ENCODE peak calls at places on chromosomes 16 and 17, in six cellular contexts. One of them, this sample, is unnamed. For H3K4me1 and H3K36me3, the result is how much of the 10 kb centered on the place peaks cover.

GRCh38 chr16:4358831-4359561 is 7.9 kb upstream of the PAM16 start:
- DNase-seq in neuronal stem cell: peak
- DNase-seq in left ventricle myocardium inferior: peak
- DNase-seq in prostate gland: no peak
- DNase-seq in IMR-90: no peak
- DNase-seq in naive thymus-derived CD4-positive, alpha-beta T cell: peak
- DNase-seq in this sample: peak

GRCh38 chr16:78953526-78953925 is 647.0 kb downstream of the MAF start:
- DNase-seq in neuronal stem cell: no peak
- DNase-seq in IMR-90: no peak
- DNase-seq in naive thymus-derived CD4-positive, alpha-beta T cell: no peak
- DNase-seq in prostate gland: no peak
- DNase-seq in left ventricle myocardium inferior: no peak
- DNase-seq in this sample: no peak

GRCh38 chr17:15350777-15351486 is 9.5 kb upstream of the TEKT3 start:
- DNase-seq in prostate gland: peak
- DNase-seq in left ventricle myocardium inferior: no peak
- DNase-seq in naive thymus-derived CD4-positive, alpha-beta T cell: no peak
- DNase-seq in IMR-90: no peak
- DNase-seq in neuronal stem cell: no peak
- DNase-seq in this sample: no peak

GRCh38 chr17:77560417-77560816 is 398.1 kb upstream of the TNRC6C start:
- DNase-seq in prostate gland: no peak
- DNase-seq in IMR-90: no peak
- DNase-seq in neuronal stem cell: no peak
- DNase-seq in naive thymus-derived CD4-positive, alpha-beta T cell: no peak
- DNase-seq in left ventricle myocardium inferior: no peak
- DNase-seq in this sample: no peak

GRCh38 chr16:85491798-85492616 is 121.1 kb upstream of the GSE1 start:
- DNase-seq in left ventricle myocardium inferior: peak
- DNase-seq in IMR-90: no peak
- DNase-seq in naive thymus-derived CD4-positive, alpha-beta T cell: no peak
- DNase-seq in neuronal stem cell: no peak
- DNase-seq in prostate gland: peak
- DNase-seq in this sample: no peak

GRCh38 chr17:20257008-20257407 is 210.3 kb downstream of the LGALS9B start:
- DNase-seq in neuronal stem cell: no peak
- DNase-seq in left ventricle myocardium inferior: no peak
- DNase-seq in naive thymus-derived CD4-positive, alpha-beta T cell: no peak
- DNase-seq in IMR-90: no peak
- DNase-seq in prostate gland: no peak
- DNase-seq in this sample: no peak

GRCh38 chr16:19130852-19131808 is 17.4 kb downstream of the ITPRIPL2 start:
- DNase-seq in IMR-90: peak
- DNase-seq in naive thymus-derived CD4-positive, alpha-beta T cell: no peak
- DNase-seq in neuronal stem cell: no peak
- DNase-seq in left ventricle myocardium inferior: peak
- DNase-seq in prostate gland: peak
- DNase-seq in this sample: no peak

GRCh38 chr17:45131294-45131615 is 1.1 kb downstream of the PLCD3 start:
- DNase-seq in neuronal stem cell: no peak
- DNase-seq in prostate gland: no peak
- DNase-seq in naive thymus-derived CD4-positive, alpha-beta T cell: no peak
- DNase-seq in IMR-90: no peak
- DNase-seq in left ventricle myocardium inferior: no peak
- DNase-seq in this sample: no peak

GRCh38 chr16:27233731-27234130 is 30.4 kb downstream of the KDM8 start:
- DNase-seq in prostate gland: no peak
- DNase-seq in left ventricle myocardium inferior: no peak
- DNase-seq in IMR-90: no peak
- DNase-seq in neuronal stem cell: no peak
- DNase-seq in naive thymus-derived CD4-positive, alpha-beta T cell: no peak
- DNase-seq in this sample: no peak

GRCh38 chr16:90027611-90028010 is 8.4 kb upstream of the DBNDD1 start:
- DNase-seq in left ventricle myocardium inferior: no peak
- DNase-seq in naive thymus-derived CD4-positive, alpha-beta T cell: no peak
- DNase-seq in IMR-90: no peak
- DNase-seq in prostate gland: no peak
- DNase-seq in neuronal stem cell: no peak
- DNase-seq in this sample: no peak

GRCh38 chr17:77721823-77722160 is 236.7 kb upstream of the TNRC6C start:
- DNase-seq in prostate gland: no peak
- DNase-seq in IMR-90: no peak
- DNase-seq in neuronal stem cell: no peak
- DNase-seq in left ventricle myocardium inferior: no peak
- DNase-seq in naive thymus-derived CD4-positive, alpha-beta T cell: no peak
- DNase-seq in this sample: no peak

GRCh38 chr16:56866955-56867830 is 2.2 kb downstream of the SLC12A3 start:
- DNase-seq in IMR-90: peak
- DNase-seq in left ventricle myocardium inferior: no peak
- DNase-seq in naive thymus-derived CD4-positive, alpha-beta T cell: peak
- DNase-seq in prostate gland: peak
- DNase-seq in neuronal stem cell: peak
- DNase-seq in this sample: peak

GRCh38 chr16:68345351-68345810 is 34.6 kb downstream of the PRMT7 start:
- DNase-seq in IMR-90: peak
- DNase-seq in naive thymus-derived CD4-positive, alpha-beta T cell: no peak
- DNase-seq in neuronal stem cell: no peak
- DNase-seq in prostate gland: no peak
- DNase-seq in left ventricle myocardium inferior: no peak
- DNase-seq in this sample: no peak

GRCh38 chr17:4599505-4600281 is 15.4 kb downstream of the SMTNL2 start:
- DNase-seq in prostate gland: no peak
- DNase-seq in IMR-90: peak
- DNase-seq in naive thymus-derived CD4-positive, alpha-beta T cell: no peak
- DNase-seq in neuronal stem cell: peak
- DNase-seq in left ventricle myocardium inferior: peak
- DNase-seq in this sample: no peak

GRCh38 chr16:68229431-68230175 is 6.3 kb downstream of the ESRP2 start:
- DNase-seq in IMR-90: peak
- DNase-seq in prostate gland: peak
- DNase-seq in left ventricle myocardium inferior: no peak
- DNase-seq in neuronal stem cell: no peak
- DNase-seq in naive thymus-derived CD4-positive, alpha-beta T cell: peak
- DNase-seq in this sample: peak

GRCh38 chr16:2933136-2933535 is 21.4 kb downstream of the FLYWCH1 start:
- DNase-seq in left ventricle myocardium inferior: no peak
- DNase-seq in prostate gland: no peak
- DNase-seq in naive thymus-derived CD4-positive, alpha-beta T cell: no peak
- DNase-seq in neuronal stem cell: no peak
- DNase-seq in IMR-90: no peak
- DNase-seq in this sample: no peak

GRCh38 chr16:6903671-6904070 is 429.0 kb upstream of the RBFOX1 start:
- DNase-seq in prostate gland: no peak
- DNase-seq in neuronal stem cell: no peak
- DNase-seq in naive thymus-derived CD4-positive, alpha-beta T cell: no peak
- DNase-seq in IMR-90: no peak
- DNase-seq in left ventricle myocardium inferior: no peak
- DNase-seq in this sample: no peak

GRCh38 chr16:72952404-72953301 is 95.3 kb downstream of the ZFHX3 start:
- DNase-seq in IMR-90: peak
- DNase-seq in prostate gland: no peak
- DNase-seq in naive thymus-derived CD4-positive, alpha-beta T cell: no peak
- DNase-seq in neuronal stem cell: no peak
- DNase-seq in left ventricle myocardium inferior: no peak
- DNase-seq in this sample: no peak

DNA sequence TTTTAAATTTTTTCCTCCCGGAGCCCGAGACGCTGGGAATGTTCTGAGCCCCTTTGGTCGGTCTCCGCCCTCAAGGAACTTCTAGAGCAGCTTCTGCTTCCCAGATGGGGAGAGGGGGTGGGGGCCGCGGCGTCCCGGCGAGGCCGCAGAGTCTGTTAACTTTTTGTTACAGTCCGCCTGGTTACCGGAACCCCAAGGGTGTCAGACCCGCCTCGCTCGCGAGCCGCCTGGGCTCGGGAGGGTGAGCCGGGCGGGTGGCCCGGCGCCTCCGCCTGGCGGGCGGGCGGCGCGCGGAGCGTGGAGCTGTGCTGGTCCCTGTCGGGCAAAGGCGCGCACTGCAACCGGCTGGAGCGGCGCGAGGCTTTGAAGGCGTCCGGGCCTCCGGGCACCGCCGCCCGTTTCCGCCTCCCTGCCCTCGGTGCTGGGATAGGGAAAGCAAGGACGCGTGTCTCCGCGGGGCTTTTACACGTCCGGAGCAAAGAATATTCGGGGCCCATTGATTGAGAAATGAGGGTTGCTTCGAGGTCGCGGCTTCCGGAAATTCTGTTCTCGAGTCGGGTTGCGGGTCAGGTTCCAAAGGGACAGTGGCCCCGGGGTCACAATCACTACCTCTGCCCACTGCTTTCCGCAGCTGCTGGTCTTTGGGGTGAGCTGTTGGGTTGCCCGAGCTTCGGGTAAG is 1.7 kb downstream of the HS3ST3B1 start:
- DNase-seq in neuronal stem cell: peak
- DNase-seq in IMR-90: peak
- DNase-seq in prostate gland: peak
- DNase-seq in naive thymus-derived CD4-positive, alpha-beta T cell: peak
- DNase-seq in left ventricle myocardium inferior: peak
- DNase-seq in this sample: peak
- H3K4me1 ChIP-seq in neuronal stem cell: under half
- H3K4me1 ChIP-seq in IMR-90: under half
- H3K4me1 ChIP-seq in prostate gland: under half
- H3K4me1 ChIP-seq in naive thymus-derived CD4-positive, alpha-beta T cell: under half
- H3K4me1 ChIP-seq in left ventricle myocardium inferior: half or more
- H3K4me1 ChIP-seq in this sample: under half

GRCh38 chr17:42141382-42141781 is 13.4 kb downstream of the RAB5C start:
- DNase-seq in neuronal stem cell: no peak
- DNase-seq in naive thymus-derived CD4-positive, alpha-beta T cell: no peak
- DNase-seq in prostate gland: no peak
- DNase-seq in IMR-90: no peak
- DNase-seq in left ventricle myocardium inferior: no peak
- DNase-seq in this sample: no peak
- H3K36me3 ChIP-seq in neuronal stem cell: under half
- H3K36me3 ChIP-seq in naive thymus-derived CD4-positive, alpha-beta T cell: under half
- H3K36me3 ChIP-seq in prostate gland: under half
- H3K36me3 ChIP-seq in IMR-90: under half
- H3K36me3 ChIP-seq in left ventricle myocardium inferior: under half
- H3K36me3 ChIP-seq in this sample: under half

GRCh38 chr17:7706631-7707354 is 1.8 kb downstream of the EFNB3 start:
- DNase-seq in prostate gland: no peak
- DNase-seq in left ventricle myocardium inferior: no peak
- DNase-seq in neuronal stem cell: no peak
- DNase-seq in naive thymus-derived CD4-positive, alpha-beta T cell: no peak
- DNase-seq in IMR-90: no peak
- DNase-seq in this sample: no peak
- H3K4me1 ChIP-seq in prostate gland: under half
- H3K4me1 ChIP-seq in left ventricle myocardium inferior: under half
- H3K4me1 ChIP-seq in neuronal stem cell: half or more
- H3K4me1 ChIP-seq in naive thymus-derived CD4-positive, alpha-beta T cell: under half
- H3K4me1 ChIP-seq in IMR-90: under half
- H3K4me1 ChIP-seq in this sample: under half

DNA sequence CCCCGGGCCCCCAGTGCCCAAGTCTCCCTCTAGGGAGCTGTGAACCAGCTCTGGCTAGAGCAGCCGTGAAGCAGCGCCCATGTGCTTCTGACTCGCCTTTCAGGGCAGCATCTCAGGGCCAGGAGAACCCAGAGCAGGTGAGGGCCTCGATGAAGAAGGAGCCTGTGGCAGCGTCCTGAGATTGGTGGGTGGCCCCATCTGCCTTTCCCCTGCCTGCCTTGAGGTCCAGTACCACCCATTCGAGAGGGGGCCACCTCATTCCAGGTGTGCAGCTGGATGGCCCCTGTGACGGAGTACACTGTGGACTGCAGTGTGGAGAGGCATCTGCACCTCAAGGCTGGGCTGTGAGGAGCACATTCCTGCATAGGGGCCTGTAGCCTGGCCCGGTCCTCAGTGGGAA is 167.3 kb upstream of the ZNF267 start:
- DNase-seq in naive thymus-derived CD4-positive, alpha-beta T cell: no peak
- DNase-seq in prostate gland: no peak
- DNase-seq in left ventricle myocardium inferior: no peak
- DNase-seq in neuronal stem cell: no peak
- DNase-seq in IMR-90: no peak
- DNase-seq in this sample: no peak
- H3K36me3 ChIP-seq in naive thymus-derived CD4-positive, alpha-beta T cell: under half
- H3K36me3 ChIP-seq in prostate gland: under half
- H3K36me3 ChIP-seq in left ventricle myocardium inferior: under half
- H3K36me3 ChIP-seq in neuronal stem cell: under half
- H3K36me3 ChIP-seq in IMR-90: under half
- H3K36me3 ChIP-seq in this sample: half or more

This sample was measured in CD8-positive, alpha-beta T cell.